ENCODE peak calls at places on chromosome 19, in four cellular contexts. N, L, F and T are unnamed samples.
A peak's percentile ranks its signal among the peaks of the same experiment; 100 is the strongest.

GRCh38 chr19:19627716-19628498 is at the start of gene LPAR2:
- DNase-seq in N (peak; percentile 96), L (peak; percentile 89), F (no peak), T (peak; percentile 76)

GRCh38 chr19:15072930-15073647 is 8.9 kb upstream of the OR1I1 start:
- DNase-seq in F (no peak), L (peak; percentile 45), N (no peak), T (peak; percentile 34)

GRCh38 chr19:36719687-36720556 is 32.5 kb downstream of the ZNF567 start:
- DNase-seq in L (no peak), N (no peak), F (no peak), T (no peak)

GRCh38 chr19:29675120-29675649 is 9.9 kb downstream of the PLEKHF1 start:
- DNase-seq in F (no peak), L (no peak), N (no peak), T (no peak)

GRCh38 chr19:57374179-57374578 is 10.8 kb downstream of the TRAPPC2B start:
- DNase-seq in N (no peak), F (no peak), L (no peak), T (no peak)

GRCh38 chr19:47509973-47510372 is 4.9 kb downstream of the NAPA start:
- DNase-seq in F (no peak), L (no peak), N (no peak), T (no peak)

GRCh38 chr19:31110331-31110730 is 238.9 kb downstream of the TSHZ3 start:
- DNase-seq in L (peak; percentile 48), F (no peak), N (peak; percentile 36), T (peak; percentile 57)

GRCh38 chr19:5078666-5079409 is 109.9 kb downstream of the KDM4B start:
- DNase-seq in F (no peak), N (no peak), L (no peak), T (no peak)

GRCh38 chr19:13015361-13016231 is 20.3 kb downstream of the NFIX start:
- DNase-seq in L (peak; percentile 65), F (no peak), N (no peak), T (peak; percentile 48)

GRCh38 chr19:2815923-2816322 is 3.7 kb upstream of the ZNF554 start:
- DNase-seq in N (peak; percentile 17), L (no peak), F (no peak), T (no peak)

GRCh38 chr19:21439372-21439771 is 42.4 kb downstream of the ZNF493 start:
- DNase-seq in L (no peak), N (no peak), F (no peak), T (no peak)

GRCh38 chr19:3041756-3042517 is 12.9 kb upstream of the TLE2 start:
- DNase-seq in L (peak; percentile 58), N (no peak), F (peak; percentile 79), T (no peak)

GRCh38 chr19:2982983-2983350 is 5.6 kb downstream of the TLE6 start:
- DNase-seq in L (no peak), F (no peak), N (peak; percentile 92), T (no peak)

GRCh38 chr19:18112989-18113478 is 15.5 kb downstream of the MAST3 start:
- DNase-seq in F (peak; percentile 74), L (peak; percentile 97), N (peak; percentile 90), T (peak; percentile 95)

GRCh38 chr19:18674616-18675015 is 8.9 kb upstream of the CRTC1 start:
- DNase-seq in L (no peak), N (peak; percentile 73), F (no peak), T (no peak)

GRCh38 chr19:35270381-35270811 is 1.6 kb downstream of the USF2 start:
- DNase-seq in L (no peak), N (no peak), F (no peak), T (no peak)

GRCh38 chr19:35267818-35268545 is 780 bp upstream of the USF2 start:
- DNase-seq in N (peak; percentile 99), F (peak; percentile 93), L (peak; percentile 81), T (peak; percentile 67)

GRCh38 chr19:35266904-35267817 is 1.6 kb upstream of the USF2 start:
- DNase-seq in L (peak; percentile 70), F (peak; percentile 71), N (peak; percentile 68), T (peak; percentile 42)

GRCh38 chr19:35269425-35270117 is 809 bp downstream of the USF2 start:
- DNase-seq in F (peak; percentile 81), N (peak; percentile 89), L (peak; percentile 97), T (peak; percentile 93)

DNA sequence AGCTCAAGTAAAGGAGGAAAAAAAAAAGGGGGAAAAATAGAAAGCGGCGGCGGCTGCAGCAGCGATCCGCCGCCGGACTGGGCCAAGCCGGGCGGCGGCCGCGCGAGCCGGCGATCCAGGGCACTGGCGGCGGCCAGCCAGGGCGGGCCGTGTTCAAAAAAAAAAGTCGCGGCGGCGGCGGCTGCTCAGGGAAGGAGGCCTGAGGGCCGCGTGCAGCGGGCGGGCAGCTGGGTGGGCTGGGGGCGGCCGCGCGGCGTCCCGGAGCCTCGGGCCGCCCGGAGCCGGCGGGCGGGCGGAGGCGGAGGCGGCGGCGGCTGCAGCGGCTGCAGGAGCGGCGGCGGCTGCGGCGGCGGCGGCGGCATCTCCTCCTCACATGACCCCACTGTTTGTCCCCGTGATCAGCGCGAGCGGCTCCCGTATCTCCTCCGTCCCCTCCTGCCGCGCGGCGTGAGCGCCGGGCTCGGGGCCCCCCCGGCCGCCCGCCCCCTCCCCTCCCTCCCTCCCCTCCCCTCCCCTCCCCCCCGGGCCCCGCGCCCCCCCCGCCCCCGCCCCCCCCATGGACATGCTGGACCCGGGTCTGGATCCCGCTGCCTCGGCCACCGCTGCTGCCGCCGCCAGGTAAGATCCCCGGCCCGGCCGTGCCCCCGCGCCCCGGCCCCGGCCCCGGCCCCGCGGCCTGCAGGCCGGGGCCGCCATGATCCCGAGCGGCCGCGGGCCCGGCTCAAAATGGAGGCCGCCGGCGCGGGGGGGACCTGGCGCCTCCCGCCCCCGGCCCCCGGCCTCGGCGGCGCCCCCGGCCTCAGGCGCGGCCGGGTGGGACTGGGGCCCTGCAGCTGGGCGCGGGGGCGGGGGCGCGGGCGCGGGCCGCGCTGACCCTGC is at the start of gene USF2:
- DNase-seq in F (peak; percentile 81), N (peak; percentile 89), L (no peak), T (peak; percentile 56)
- TF ChIP-seq TEAD4 in F (no peak), N (no peak), L (no peak), T (no peak)

GRCh38 chr19:28631931-28632330 is 581.0 kb downstream of the UQCRFS1 start:
- DNase-seq in F (no peak), L (no peak), N (no peak), T (no peak)

GRCh38 chr19:28634837-28635236 is 578.1 kb downstream of the UQCRFS1 start:
- DNase-seq in N (no peak), F (no peak), L (no peak), T (no peak)

GRCh38 chr19:28634031-28634328 is 579.0 kb downstream of the UQCRFS1 start:
- DNase-seq in N (no peak), F (no peak), L (no peak), T (no peak)

GRCh38 chr19:28632357-28633076 is 580.4 kb downstream of the UQCRFS1 start:
- DNase-seq in L (no peak), F (no peak), N (no peak), T (no peak)

DNA sequence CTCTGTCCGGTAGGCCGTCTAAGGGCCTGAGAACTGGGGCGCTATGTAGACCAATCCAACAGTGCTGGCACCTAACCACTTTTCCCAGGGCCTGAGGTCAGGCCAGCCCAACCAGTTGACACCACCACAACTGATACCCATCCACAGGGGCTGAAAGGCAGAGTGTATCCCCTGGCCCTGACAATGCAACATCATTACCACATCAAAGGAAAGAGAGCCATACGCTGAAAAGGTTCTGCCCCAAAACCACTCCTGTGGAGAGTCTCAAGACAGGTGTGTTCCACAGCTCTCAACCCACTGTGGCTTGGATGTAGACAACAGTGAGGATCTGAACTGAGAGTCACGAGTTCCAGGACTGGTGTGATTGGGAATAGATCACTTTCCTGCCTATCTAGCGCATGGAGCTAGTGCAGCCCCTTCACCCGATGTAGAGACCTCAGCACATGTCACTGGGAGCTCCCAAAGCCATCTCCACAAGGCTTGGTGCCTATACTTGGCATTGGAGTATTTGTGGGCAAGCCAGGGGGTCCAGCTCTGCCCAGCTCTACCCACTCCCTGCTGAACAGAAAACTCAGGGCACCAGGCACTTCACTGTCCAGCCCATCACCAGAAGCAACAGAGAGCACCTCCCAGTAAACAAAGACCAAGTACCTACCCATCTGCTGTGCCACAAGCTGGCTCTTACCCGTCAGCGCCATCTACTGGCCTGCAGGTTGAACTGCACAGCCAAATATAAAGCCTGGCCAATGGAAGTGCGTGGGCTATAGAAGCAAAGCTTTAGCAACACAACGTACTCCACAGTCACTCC is 579.5 kb downstream of the UQCRFS1 start:
- DNase-seq in L (peak; percentile 72), F (peak; percentile 76), N (peak; percentile 52), T (peak; percentile 73)
- TF ChIP-seq TEAD4 in L (no peak), F (no peak), N (no peak), T (no peak)

DNA sequence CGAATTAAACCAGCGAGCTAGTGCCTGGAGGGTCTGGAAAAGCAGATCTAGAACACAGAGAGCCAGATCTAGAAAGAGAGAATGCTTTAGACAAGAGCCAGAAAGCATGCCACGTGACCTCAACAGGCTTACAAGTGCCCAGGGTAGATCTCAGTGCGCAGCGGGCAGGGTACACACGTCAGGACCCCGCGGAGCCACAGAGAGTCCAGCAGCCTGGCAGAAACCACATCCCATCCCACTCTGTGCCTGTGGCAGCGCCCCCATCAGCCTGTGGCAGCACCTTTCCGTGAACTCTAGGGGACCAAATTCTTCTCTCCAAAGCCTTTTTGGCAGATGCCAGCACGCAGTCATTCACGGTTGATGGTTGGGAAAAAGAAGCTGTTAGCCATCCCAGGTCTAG is 5.9 kb downstream of the ARHGEF1 start:
- DNase-seq in L (no peak), F (no peak), N (no peak), T (no peak)
- TF ChIP-seq TEAD4 in L (no peak), F (no peak), N (no peak), T (no peak)

DNA sequence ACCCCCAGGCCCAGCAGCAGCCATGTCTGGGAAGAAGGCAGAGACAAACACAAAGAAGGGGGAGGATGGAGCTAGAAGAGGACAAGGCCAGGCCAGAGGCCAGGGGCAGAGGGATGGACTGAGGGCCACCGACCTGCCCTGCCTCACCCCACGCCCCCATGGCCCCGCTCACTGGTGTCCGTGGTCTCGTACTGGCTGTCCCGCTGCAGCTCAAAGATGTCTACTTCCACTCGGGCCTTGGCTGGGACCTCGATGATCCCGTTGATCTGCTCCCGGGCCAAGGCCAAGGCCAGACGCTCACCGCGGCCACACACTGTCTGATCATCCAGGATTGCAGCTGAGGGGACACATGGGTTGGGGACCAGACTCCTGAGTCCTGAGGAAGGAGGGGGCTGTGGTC is 5.0 kb downstream of the GRIK5 start:
- DNase-seq in L (no peak), F (no peak), N (no peak), T (no peak)
- TF ChIP-seq TEAD4 in L (no peak), F (no peak), N (no peak), T (no peak)

DNA sequence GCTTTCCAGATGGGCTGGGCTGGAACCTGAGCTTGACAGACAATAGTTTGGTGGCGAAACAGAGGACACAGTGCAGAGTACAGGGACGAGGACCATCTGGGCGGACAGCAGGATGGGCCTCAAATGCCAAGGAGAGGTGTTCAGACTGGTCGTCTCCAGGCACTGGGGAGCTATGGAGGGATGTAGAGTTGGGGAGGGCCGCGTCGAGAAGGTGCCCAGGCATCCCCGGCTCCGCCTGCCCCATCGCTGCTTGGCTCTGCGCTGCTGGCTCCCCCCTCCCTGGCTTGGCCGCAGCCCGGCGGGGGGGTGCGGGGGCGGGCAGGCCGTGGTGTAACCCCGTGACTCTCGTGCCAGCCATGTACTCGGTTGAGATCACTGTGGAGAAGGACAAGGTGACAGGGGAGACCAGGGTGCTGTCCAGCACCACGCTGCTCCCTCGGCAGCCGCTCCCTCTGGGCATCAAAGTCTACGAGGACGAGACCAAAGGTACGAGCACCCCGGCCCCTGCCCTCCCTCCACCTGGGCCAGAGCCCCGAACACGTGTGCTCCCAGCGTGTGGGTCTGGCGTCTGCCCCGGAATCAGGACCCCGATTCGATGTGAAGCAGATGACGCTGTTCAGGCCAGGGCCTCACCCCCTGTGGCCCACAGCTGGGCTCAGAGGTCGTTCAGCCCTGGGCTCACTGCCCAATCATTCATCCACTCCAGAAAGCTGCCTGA is 10.8 kb upstream of the MISP start:
- DNase-seq in L (no peak), N (no peak), F (peak; percentile 41), T (no peak)
- TF ChIP-seq TEAD4 in L (no peak), N (no peak), F (no peak), T (no peak)